ENCODE peak calls at places on chromosome 11, in seven cellular contexts. Y is occipital lobe; P is lung microvascular endothelial cell; R is GM12864; Q is AG08395; C is activated naive CD4-positive, alpha-beta T cell treated with Interleukin-2 at 50 U/mL for 16 hours; K is WTC11. Z is an unnamed sample.

GRCh38 chr11:2653930-2654739 is 45.7 kb downstream of the KCNQ1OT1 start:
- DNase-seq in R (no peak), Q (peak), C (no peak), Y (no peak), K (no peak), P (no peak), Z (no peak)

GRCh38 chr11:6587360-6587953 is 16.0 kb downstream of the RRP8 start:
- DNase-seq in Q (no peak), R (no peak), Y (no peak), C (no peak), P (no peak), K (no peak), Z (no peak)

GRCh38 chr11:88105952-88106351 is 69.3 kb downstream of the RAB38 start:
- DNase-seq in Q (no peak), C (no peak), K (no peak), P (no peak), R (no peak), Y (no peak), Z (no peak)

GRCh38 chr11:45259607-45260006 is 26.5 kb downstream of the SYT13 start:
- DNase-seq in P (no peak), K (no peak), C (no peak), Y (no peak), R (no peak), Q (peak), Z (no peak)

GRCh38 chr11:132184079-132184478 is 813.7 kb downstream of the NTM start:
- DNase-seq in C (no peak), K (no peak), P (no peak), Q (no peak), Y (peak), R (no peak), Z (no peak)

GRCh38 chr11:67998150-67999045 is 5.5 kb downstream of the UNC93B1 start:
- DNase-seq in P (no peak), Y (no peak), Q (no peak), R (no peak), K (no peak), C (no peak), Z (no peak)

GRCh38 chr11:45879803-45880685 is 5.4 kb upstream of the MAPK8IP1 start:
- DNase-seq in Y (peak), P (no peak), C (no peak), Q (no peak), R (no peak), K (no peak), Z (no peak)

GRCh38 chr11:18312663-18313420 is 9.1 kb downstream of the HPS5 start:
- DNase-seq in Y (no peak), Q (peak), K (no peak), C (no peak), P (no peak), R (no peak), Z (no peak)

GRCh38 chr11:9821008-9821752 is 157.3 kb downstream of the SWAP70 start:
- DNase-seq in K (no peak), Y (no peak), Q (peak), P (no peak), C (no peak), R (no peak), Z (no peak)

GRCh38 chr11:63837027-63837688 is 1.8 kb upstream of the MARK2 start:
- DNase-seq in P (peak), C (peak), Q (peak), K (peak), Y (peak), R (no peak), Z (peak)